ENCODE peak calls at places on chromosomes 4 and X, in six cellular contexts. B is IMR-90, F is neuronal stem cell, P is mesenchymal stem cell, A is mesendoderm, D is H9. X is an unnamed sample.

GRCh38 chr4:99315839-99316238 is 5.4 kb downstream of the ADH1B start:
- DNase-seq in A (no peak), P (no peak), F (no peak), D (no peak), B (no peak), X (no peak)

GRCh38 chr4:101201421-101201820 is 145.9 kb downstream of the PPP3CA start:
- DNase-seq in F (no peak), A (no peak), B (no peak), P (peak; percentile 44), D (no peak), X (no peak)

GRCh38 chr4:40238700-40239548 is 42.1 kb downstream of the RHOH start:
- DNase-seq in F (no peak), A (peak; percentile 81), P (no peak), B (no peak), D (no peak), X (peak; percentile 74)

GRCh38 chr4:112523764-112524505 is 8.0 kb upstream of the NEUROG2 start:
- DNase-seq in A (peak; percentile 92), D (peak; percentile 95), P (peak; percentile 28), B (no peak), F (peak; percentile 72), X (peak; percentile 40)

GRCh38 chr4:112099701-112100289 is 45.5 kb upstream of the FAM241A start:
- DNase-seq in B (peak; percentile 73), F (peak; percentile 31), A (peak; percentile 57), D (no peak), P (peak; percentile 71), X (peak; percentile 69)

GRCh38 chrX:41542151-41542935 is 95.2 kb downstream of the NYX start:
- DNase-seq in D (no peak), F (no peak), B (peak; percentile 20), A (peak; percentile 75), P (no peak), X (peak; percentile 64)

GRCh38 chr4:20075479-20075878 is 176.2 kb upstream of the SLIT2 start:
- DNase-seq in D (no peak), F (no peak), A (no peak), B (peak; percentile 1), P (peak; percentile 16), X (no peak)

GRCh38 chr4:544386-545105 is 31.5 kb downstream of the TMEM271 start:
- DNase-seq in P (no peak), B (no peak), F (no peak), D (no peak), A (no peak), X (no peak)

GRCh38 chr4:172786039-172786792 is 382.4 kb upstream of the GALNT7 start:
- DNase-seq in D (no peak), B (peak; percentile 49), P (peak; percentile 34), A (no peak), F (no peak), X (no peak)

GRCh38 chrX:123835661-123836371 is 24.0 kb upstream of the XIAP start:
- DNase-seq in A (no peak), B (peak; percentile 70), P (peak; percentile 74), D (no peak), F (no peak), X (peak; percentile 35)

GRCh38 chr4:39256436-39256835 is 74.1 kb downstream of the WDR19 start:
- DNase-seq in A (peak; percentile 36), B (no peak), P (no peak), D (no peak), F (no peak), X (no peak)

GRCh38 chr4:57588557-57588956 is 478.4 kb upstream of the IGFBP7 start:
- DNase-seq in D (no peak), A (no peak), B (no peak), F (no peak), P (no peak), X (no peak)

GRCh38 chr4:3858046-3858730 is 92.0 kb downstream of the ADRA2C start:
- DNase-seq in B (no peak), D (peak; percentile 71), A (no peak), P (no peak), F (no peak), X (no peak)

GRCh38 chrX:3815896-3816664 is 102.6 kb upstream of the PRKX start:
- DNase-seq in B (peak; percentile 12), P (peak; percentile 34), D (peak; percentile 58), F (peak; percentile 20), A (peak; percentile 55), X (no peak)

GRCh38 chr4:92339671-92340070 is 35.9 kb downstream of the GRID2 start:
- DNase-seq in A (no peak), B (no peak), F (no peak), P (no peak), D (no peak), X (no peak)
- H3K23ac ChIP-seq in A (no peak overlapping the region), B (no peak overlapping the region), F (no peak overlapping the region), P (no peak overlapping the region), D (no peak overlapping the region), X (no peak overlapping the region)

DNA sequence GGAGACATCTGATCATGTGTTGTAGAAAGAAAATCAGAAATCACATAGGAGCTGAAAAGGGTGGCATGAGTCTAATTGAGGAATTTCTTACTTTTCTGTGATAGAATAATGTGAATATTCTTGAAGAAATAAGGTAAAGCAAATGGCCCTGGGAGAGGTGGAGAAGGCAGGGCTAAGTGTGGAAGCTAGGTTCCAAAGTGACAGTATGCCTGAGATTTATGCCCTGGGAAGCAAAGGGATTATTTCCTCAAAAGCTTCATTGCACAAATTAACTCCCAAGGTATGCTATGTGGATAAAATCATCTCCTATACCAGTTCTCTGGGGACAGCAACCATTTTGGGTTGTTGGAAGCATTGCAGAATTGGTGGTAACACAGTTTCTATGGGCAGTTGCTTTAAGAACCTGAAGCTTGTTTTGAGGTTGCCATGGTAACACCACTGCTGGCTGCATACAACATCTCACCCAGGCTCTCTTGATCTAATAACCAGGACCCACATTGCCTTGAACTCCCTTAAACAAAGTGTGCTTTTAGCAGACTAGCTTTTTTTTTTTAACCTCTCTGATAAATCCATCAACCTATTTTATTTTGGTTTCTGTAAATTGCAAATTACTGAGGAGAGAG is 21.0 kb downstream of the MAOA start:
- DNase-seq in A (peak; percentile 82), P (peak; percentile 89), D (no peak), F (peak; percentile 35), B (no peak), X (peak; percentile 52)
- H3K23ac ChIP-seq in A (no peak overlapping the region), P (no peak overlapping the region), D (no peak overlapping the region), F (no peak overlapping the region), B (no peak overlapping the region), X (no peak overlapping the region)

DNA sequence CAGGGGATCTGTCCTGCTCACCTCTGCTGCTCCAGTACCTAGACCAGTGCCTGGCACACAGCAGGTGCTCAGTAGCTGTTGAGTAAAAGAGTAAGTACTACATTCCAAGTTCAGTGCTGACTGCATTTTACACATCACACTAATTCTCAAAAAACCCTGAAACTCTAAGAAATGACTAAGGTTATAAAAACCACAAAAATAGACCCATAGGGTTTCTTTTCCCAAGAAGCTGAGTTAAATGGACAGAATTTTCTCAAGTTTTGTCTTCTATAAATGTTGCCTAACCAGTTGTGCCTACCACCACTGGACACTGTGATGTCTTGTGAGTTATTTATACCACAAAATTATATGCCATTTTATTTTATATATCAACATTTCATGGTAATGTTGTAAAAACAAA is 78.9 kb upstream of the RXFP1 start:
- DNase-seq in B (no peak), F (no peak), A (no peak), D (no peak), P (no peak), X (no peak)
- H3K23ac ChIP-seq in B (no peak overlapping the region), F (no peak overlapping the region), A (no peak overlapping the region), D (no peak overlapping the region), P (no peak overlapping the region), X (no peak overlapping the region)

DNA sequence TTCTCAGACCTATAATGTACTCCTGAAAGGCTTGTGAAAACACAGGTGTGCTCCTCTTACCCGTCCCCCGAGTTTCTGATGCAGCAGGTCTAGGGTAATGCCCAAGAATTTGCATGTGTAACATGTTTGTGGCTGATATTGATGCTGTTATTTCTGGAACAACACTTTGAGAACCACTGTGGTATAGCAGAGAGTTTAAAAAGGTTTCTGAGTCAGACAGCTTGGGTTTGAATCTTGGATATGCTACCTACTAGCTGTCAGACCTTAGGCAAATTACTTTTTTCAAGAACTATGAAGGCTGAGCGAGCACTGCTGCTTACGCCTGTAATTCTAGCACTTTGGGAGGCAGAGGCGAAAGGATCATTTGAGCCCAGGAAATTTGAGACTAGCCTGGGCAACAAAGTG is 4.9 kb downstream of the AFF1 start:
- DNase-seq in F (no peak), A (no peak), P (no peak), D (no peak), B (no peak), X (no peak)
- H3K23ac ChIP-seq in F (no peak overlapping the region), A (peak overlapping the region; percentile 81), P (no peak overlapping the region), D (no peak overlapping the region), B (no peak overlapping the region), X (no peak overlapping the region)

GRCh38 chr4:124748965-124749364 is 36.4 kb upstream of the ANKRD50 start:
- DNase-seq in F (no peak), P (no peak), B (no peak), D (no peak), A (no peak), X (no peak)

GRCh38 chr4:124745988-124746801 is 33.7 kb upstream of the ANKRD50 start:
- DNase-seq in B (peak; percentile 4), P (peak; percentile 10), A (no peak), F (no peak), D (no peak), X (peak; percentile 68)

GRCh38 chr4:124738994-124739393 is 26.5 kb upstream of the ANKRD50 start:
- DNase-seq in A (peak; percentile 78), F (peak; percentile 3), D (peak; percentile 66), B (no peak), P (no peak), X (no peak)

GRCh38 chr4:124743711-124744110 is 31.2 kb upstream of the ANKRD50 start:
- DNase-seq in P (no peak), D (no peak), A (no peak), B (no peak), F (no peak), X (no peak)
- H3K23ac ChIP-seq in P (no peak overlapping the region), D (no peak overlapping the region), A (no peak overlapping the region), B (no peak overlapping the region), F (no peak overlapping the region), X (no peak overlapping the region)

GRCh38 chr4:25750874-25751273 is 95.2 kb downstream of the SLC34A2 start:
- DNase-seq in B (no peak), F (no peak), D (no peak), P (no peak), A (no peak), X (no peak)
- H3K23ac ChIP-seq in B (no peak overlapping the region), F (no peak overlapping the region), D (no peak overlapping the region), P (no peak overlapping the region), A (no peak overlapping the region), X (no peak overlapping the region)